ENCODE peak calls at places on chromosomes 2 and 18, in eight cellular contexts. N, G, X, Y, Q, C, L and J are unnamed samples. For H3K4me1, H3K27me3 and H3K9me3, the result is how much of the 10 kb centered on the place peaks cover.

GRCh38 chr2:33412920-33413319 is 63.5 kb upstream of the RASGRP3 start:
- DNase-seq in N (peak), G (peak), X (no peak), Y (no peak), Q (peak), C (no peak), L (no peak), J (peak)

GRCh38 chr2:140893685-140894084 is 1237.1 kb downstream of the LRP1B start:
- DNase-seq in N (peak), G (peak), X (no peak), Y (no peak), Q (no peak), C (no peak), L (no peak), J (peak)

GRCh38 chr18:49531678-49532153 is 30.1 kb upstream of the LIPG start:
- DNase-seq in N (peak), G (no peak), X (no peak), Y (no peak), Q (no peak), C (no peak), L (no peak), J (no peak)

GRCh38 chr2:113181491-113182051 is 7.8 kb downstream of the PSD4 start:
- DNase-seq in N (no peak), G (no peak), X (no peak), Y (no peak), Q (no peak), C (no peak), L (no peak), J (no peak)

GRCh38 chr2:15170068-15170775 is 390.9 kb downstream of the NBAS start:
- DNase-seq in N (peak), G (no peak), X (no peak), Y (no peak), Q (no peak), C (no peak), L (no peak), J (peak)

GRCh38 chr2:144253743-144254142 is 266.2 kb downstream of the ZEB2 start:
- DNase-seq in N (no peak), G (no peak), X (no peak), Y (no peak), Q (no peak), C (no peak), L (no peak), J (no peak)

GRCh38 chr18:24051256-24051947 is 36.8 kb downstream of the TTC39C start:
- DNase-seq in N (peak), G (peak), X (no peak), Y (no peak), Q (peak), C (no peak), L (no peak), J (no peak)

GRCh38 chr18:7273301-7273911 is 42.5 kb downstream of the LRRC30 start:
- DNase-seq in N (peak), G (peak), X (peak), Y (peak), Q (peak), C (peak), L (peak), J (peak)

GRCh38 chr2:178025551-178026185 is 46.9 kb downstream of the PDE11A start:
- DNase-seq in N (no peak), G (no peak), X (no peak), Y (no peak), Q (no peak), C (no peak), L (no peak), J (no peak)

GRCh38 chr2:12321886-12322285 is 394.9 kb upstream of the TRIB2 start:
- DNase-seq in N (peak), G (peak), X (no peak), Y (no peak), Q (no peak), C (no peak), L (no peak), J (no peak)

GRCh38 chr2:223744580-223744979 is 92.8 kb downstream of the AP1S3 start:
- DNase-seq in N (peak), G (peak), X (no peak), Y (no peak), Q (peak), C (no peak), L (no peak), J (peak)

GRCh38 chr18:4181882-4182568 is 273.1 kb downstream of the DLGAP1 start:
- DNase-seq in N (no peak), G (no peak), X (no peak), Y (no peak), Q (peak), C (no peak), L (no peak), J (no peak)

GRCh38 chr2:215829261-215829660 is 184.1 kb downstream of the MREG start:
- DNase-seq in N (no peak), G (no peak), X (no peak), Y (no peak), Q (no peak), C (no peak), L (no peak), J (no peak)

GRCh38 chr18:75223687-75224347 is 13.2 kb downstream of the TSHZ1 start:
- DNase-seq in N (no peak), G (peak), X (no peak), Y (no peak), Q (peak), C (peak), L (no peak), J (no peak)

GRCh38 chr2:176056411-176056810 is 27.4 kb downstream of the EVX2 start:
- DNase-seq in N (no peak), G (no peak), X (no peak), Y (no peak), Q (peak), C (no peak), L (no peak), J (no peak)

GRCh38 chr18:29301048-29301447 is 1124.1 kb upstream of the CDH2 start:
- DNase-seq in N (no peak), G (no peak), X (no peak), Y (no peak), Q (no peak), C (no peak), L (no peak), J (no peak)

GRCh38 chr2:1430491-1430890 is 17.2 kb downstream of the TPO start:
- DNase-seq in N (no peak), G (no peak), X (no peak), Y (no peak), Q (no peak), C (no peak), L (no peak), J (no peak)

GRCh38 chr2:28269019-28269784 is 123.5 kb upstream of the FOSL2 start:
- DNase-seq in N (peak), G (peak), X (no peak), Y (no peak), Q (peak), C (peak), L (no peak), J (no peak)

GRCh38 chr2:84939426-84940087 is 31.4 kb upstream of the KCMF1 start:
- DNase-seq in N (no peak), G (no peak), X (no peak), Y (no peak), Q (no peak), C (peak), L (no peak), J (no peak)

GRCh38 chr2:235098273-235098672 is 146.5 kb downstream of the SH3BP4 start:
- DNase-seq in N (no peak), G (no peak), X (no peak), Y (no peak), Q (no peak), C (no peak), L (no peak), J (no peak)

GRCh38 chr2:136117391-136117841 is 533 bp downstream of the CXCR4 start:
- DNase-seq in N (peak), G (peak), X (peak), Y (no peak), Q (peak), C (no peak), L (peak), J (peak)

GRCh38 chr18:63307555-63308200 is 11.9 kb downstream of the BCL2 start:
- DNase-seq in N (peak), G (no peak), X (no peak), Y (no peak), Q (no peak), C (no peak), L (no peak), J (peak)

GRCh38 chr2:12287220-12287751 is 429.4 kb upstream of the TRIB2 start:
- DNase-seq in N (peak), G (no peak), X (no peak), Y (no peak), Q (no peak), C (no peak), L (peak), J (no peak)

GRCh38 chr18:63322246-63322645 is 2.7 kb upstream of the BCL2 start:
- DNase-seq in N (no peak), G (no peak), X (no peak), Y (no peak), Q (no peak), C (no peak), L (no peak), J (peak)

GRCh38 chr2:226526731-226527130 is 272.9 kb downstream of the IRS1 start:
- DNase-seq in N (no peak), G (peak), X (no peak), Y (no peak), Q (no peak), C (no peak), L (no peak), J (peak)

GRCh38 chr2:20450201-20451108 is 3.6 kb downstream of the RHOB start:
- DNase-seq in N (peak), G (peak), X (peak), Y (no peak), Q (peak), C (peak), L (peak), J (peak)

GRCh38 chr18:80009661-80010550 is 21.5 kb upstream of the TXNL4A start:
- DNase-seq in N (peak), G (peak), X (peak), Y (peak), Q (peak), C (no peak), L (peak), J (peak)

GRCh38 chr18:79356435-79356834 is 39.3 kb upstream of the NFATC1 start:
- DNase-seq in N (no peak), G (no peak), X (no peak), Y (no peak), Q (no peak), C (no peak), L (no peak), J (no peak)

GRCh38 chr18:49728542-49728941 is 84.8 kb downstream of the ACAA2 start:
- DNase-seq in N (peak), G (no peak), X (peak), Y (no peak), Q (peak), C (peak), L (peak), J (peak)

GRCh38 chr2:75505012-75505411 is 55.7 kb downstream of the EVA1A start:
- DNase-seq in N (no peak), G (no peak), X (no peak), Y (no peak), Q (no peak), C (no peak), L (no peak), J (no peak)

GRCh38 chr2:11598228-11598731 is 64.4 kb downstream of the GREB1 start:
- DNase-seq in N (no peak), G (no peak), X (no peak), Y (no peak), Q (no peak), C (no peak), L (no peak), J (no peak)

GRCh38 chr18:13217971-13218375 is 587 bp upstream of the LDLRAD4 start:
- DNase-seq in N (no peak), G (no peak), X (no peak), Y (no peak), Q (no peak), C (no peak), L (peak), J (peak)

GRCh38 chr2:222892321-222892720 is 31.5 kb downstream of the ACSL3 start:
- DNase-seq in N (peak), G (peak), X (no peak), Y (no peak), Q (no peak), C (no peak), L (no peak), J (peak)

GRCh38 chr18:21439453-21439852 is 161.1 kb downstream of the ESCO1 start:
- DNase-seq in N (peak), G (peak), X (no peak), Y (no peak), Q (peak), C (peak), L (no peak), J (peak)

GRCh38 chr2:26652361-26653041 is 11.3 kb upstream of the CIB4 start:
- DNase-seq in N (peak), G (peak), X (no peak), Y (no peak), Q (peak), C (peak), L (no peak), J (peak)

GRCh38 chr2:122999823-123000222 is 1025.3 kb upstream of the CNTNAP5 start:
- DNase-seq in N (no peak), G (no peak), X (no peak), Y (no peak), Q (no peak), C (no peak), L (no peak), J (no peak)

GRCh38 chr18:76658627-76659026 is 163.6 kb upstream of the ZNF516 start:
- DNase-seq in N (no peak), G (no peak), X (no peak), Y (no peak), Q (no peak), C (no peak), L (no peak), J (no peak)

GRCh38 chr18:76657911-76658475 is 163.0 kb upstream of the ZNF516 start:
- DNase-seq in N (no peak), G (no peak), X (no peak), Y (no peak), Q (no peak), C (no peak), L (no peak), J (no peak)

GRCh38 chr18:76654536-76654935 is 159.5 kb upstream of the ZNF516 start:
- DNase-seq in N (no peak), G (no peak), X (peak), Y (no peak), Q (no peak), C (no peak), L (no peak), J (peak)

GRCh38 chr18:76657428-76657827 is 162.4 kb upstream of the ZNF516 start:
- DNase-seq in N (no peak), G (no peak), X (no peak), Y (no peak), Q (peak), C (no peak), L (no peak), J (peak)

GRCh38 chr18:76656925-76657324 is 161.9 kb upstream of the ZNF516 start:
- DNase-seq in N (no peak), G (no peak), X (no peak), Y (no peak), Q (no peak), C (no peak), L (no peak), J (no peak)
- H3K4me1 ChIP-seq in N (under half), G (under half), X (under half), Y (under half), Q (under half), C (under half), L (under half), J (under half)

DNA sequence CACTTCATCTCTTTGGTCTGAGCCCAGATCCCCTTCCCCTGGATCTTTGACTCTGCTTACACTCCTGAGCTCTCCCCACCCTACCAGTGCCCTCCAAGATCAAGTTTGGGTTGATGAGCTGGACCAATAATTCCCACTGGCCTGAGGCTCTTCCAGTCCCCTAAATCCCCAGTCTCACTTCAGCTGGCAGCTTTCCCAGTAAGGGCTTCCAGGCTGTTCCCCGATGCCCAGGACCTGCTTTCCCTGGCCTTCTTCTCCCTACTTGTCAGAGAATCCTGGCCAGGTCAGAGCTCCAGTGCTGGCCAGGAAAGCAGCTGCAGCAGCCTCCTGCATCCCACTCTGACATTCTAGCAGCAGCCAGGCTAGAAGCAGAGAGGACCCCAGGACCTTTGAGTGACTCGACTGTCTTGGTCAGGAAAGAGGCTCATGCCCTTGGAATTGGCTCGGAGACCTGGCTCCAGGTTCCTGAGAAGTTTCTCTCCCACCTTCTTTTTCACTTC is 3.5 kb downstream of the WNT6 start:
- DNase-seq in N (no peak), G (no peak), X (no peak), Y (no peak), Q (no peak), C (no peak), L (no peak), J (no peak)
- H3K27me3 ChIP-seq in N (half or more), G (half or more), X (under half), Y (under half), Q (half or more), C (under half), L (half or more), J (half or more)

DNA sequence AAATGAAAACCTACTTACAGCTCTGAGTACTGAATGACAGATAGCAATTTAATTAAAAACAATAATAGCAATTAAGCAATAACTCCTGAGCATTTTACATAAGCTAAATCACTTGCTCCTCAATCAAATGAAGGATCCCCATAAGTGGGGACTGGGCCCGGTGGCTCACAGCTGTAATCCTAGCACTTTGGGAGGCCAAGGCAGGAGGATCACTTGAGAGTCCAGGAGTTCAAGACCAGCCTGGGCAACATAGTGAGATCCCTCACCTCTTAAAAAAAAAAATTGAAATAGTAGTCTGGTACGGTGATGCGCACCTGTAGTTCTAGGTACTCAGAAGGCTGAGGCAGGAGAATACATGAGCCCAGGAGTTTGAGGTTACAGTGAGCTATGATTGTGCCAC is 13.4 kb downstream of the STAM2 start:
- DNase-seq in N (no peak), G (no peak), X (no peak), Y (no peak), Q (no peak), C (no peak), L (no peak), J (no peak)
- H3K9me3 ChIP-seq in N (under half), G (under half), X (under half), Y (under half), Q (under half), C (under half), L (under half), J (under half)

DNA sequence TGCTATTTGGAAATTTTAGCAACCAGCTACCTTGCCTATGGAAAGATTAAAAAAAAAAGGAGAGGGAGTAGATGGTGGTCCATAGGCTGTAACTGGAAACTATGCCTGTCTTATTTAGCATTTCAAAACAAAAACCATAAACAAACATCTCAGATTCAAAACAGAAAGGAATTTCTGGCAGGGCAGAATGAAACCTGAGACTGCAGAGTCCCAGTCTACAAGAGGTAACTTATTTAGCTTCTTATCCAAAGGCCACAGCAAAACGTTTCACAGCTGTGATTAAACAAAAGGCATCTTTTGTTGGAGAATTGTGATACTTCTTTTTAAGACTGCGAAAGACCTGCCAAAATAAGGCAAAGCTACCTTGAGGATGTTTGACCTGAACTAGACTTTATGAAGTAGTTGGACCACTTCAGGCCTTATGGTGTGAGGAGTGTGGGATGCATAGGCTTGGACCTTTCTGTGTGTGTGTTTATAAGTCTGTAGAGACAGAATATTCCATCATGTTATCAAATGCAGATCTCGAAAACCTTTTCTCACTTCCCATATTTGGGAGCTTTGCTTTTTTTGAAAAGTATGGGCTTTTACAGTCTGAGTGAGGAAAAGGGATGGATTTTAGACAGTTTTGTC is 11.0 kb downstream of the CRIM1 start:
- DNase-seq in N (no peak), G (no peak), X (no peak), Y (no peak), Q (no peak), C (no peak), L (no peak), J (peak)
- H3K4me1 ChIP-seq in N (under half), G (under half), X (under half), Y (half or more), Q (under half), C (under half), L (half or more), J (half or more)

GRCh38 chr2:240835528-240835927 is 15.5 kb upstream of the KIF1A start:
- DNase-seq in N (no peak), G (no peak), X (no peak), Y (no peak), Q (no peak), C (no peak), L (no peak), J (no peak)

GRCh38 chr2:240832205-240832727 is 12.2 kb upstream of the KIF1A start:
- DNase-seq in N (peak), G (peak), X (peak), Y (peak), Q (peak), C (peak), L (peak), J (peak)

GRCh38 chr2:240834377-240834975 is 14.5 kb upstream of the KIF1A start:
- DNase-seq in N (no peak), G (no peak), X (no peak), Y (no peak), Q (no peak), C (no peak), L (no peak), J (no peak)

GRCh38 chr2:240832816-240833497 is 12.9 kb upstream of the KIF1A start:
- DNase-seq in N (no peak), G (no peak), X (no peak), Y (no peak), Q (no peak), C (no peak), L (no peak), J (no peak)

DNA sequence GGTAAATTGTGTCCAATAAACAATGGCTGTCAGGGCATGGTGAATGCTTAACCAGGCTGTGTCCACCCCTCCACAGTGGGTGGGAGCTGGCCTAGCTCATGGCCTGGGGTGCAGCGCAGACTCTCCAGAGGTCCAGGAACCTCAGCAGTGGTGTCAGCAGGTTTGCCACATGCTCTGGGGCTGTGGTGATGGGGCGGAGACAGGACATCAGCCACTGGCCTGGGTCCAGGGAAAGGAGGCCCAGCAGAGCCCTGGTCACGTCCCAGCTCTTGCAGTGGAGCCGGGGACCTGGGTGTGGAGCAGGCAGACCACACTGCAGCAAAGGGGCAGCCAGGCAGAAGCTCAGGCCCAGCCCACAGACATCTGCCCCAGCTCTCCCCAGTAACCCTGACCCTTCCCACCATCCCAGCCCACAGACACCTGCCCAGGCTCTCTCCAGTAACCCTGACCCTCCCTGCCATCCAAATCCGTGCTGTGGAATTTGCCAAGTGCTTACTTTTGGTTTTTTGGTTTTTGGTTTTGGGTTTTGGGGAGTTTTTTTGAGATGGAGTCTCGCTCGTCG is 13.8 kb upstream of the KIF1A start:
- DNase-seq in N (no peak), G (no peak), X (no peak), Y (no peak), Q (no peak), C (no peak), L (no peak), J (no peak)
- H3K27me3 ChIP-seq in N (half or more), G (under half), X (under half), Y (under half), Q (under half), C (under half), L (under half), J (half or more)